ENCODE peak calls at places on chromosomes 1 and 21, in five cellular contexts. One of them, this sample, is unnamed. For H3K4me1, the result is how much of the 10 kb centered on the place peaks cover.

GRCh38 chr1:155591770-155592169 is 18.2 kb upstream of the MSTO1 start:
- DNase-seq in tibial nerve: peak
- DNase-seq in ascending aorta: no peak
- DNase-seq in heart left ventricle: no peak
- DNase-seq in CD4-positive, CD25-positive, alpha-beta regulatory T cell: peak
- DNase-seq in this sample: no peak

GRCh38 chr1:90850181-90850924 is 133.3 kb upstream of the BARHL2 start:
- DNase-seq in tibial nerve: peak
- DNase-seq in ascending aorta: no peak
- DNase-seq in heart left ventricle: peak
- DNase-seq in CD4-positive, CD25-positive, alpha-beta regulatory T cell: no peak
- DNase-seq in this sample: no peak

GRCh38 chr1:244163861-244164562 is 112.9 kb downstream of the ZBTB18 start:
- DNase-seq in tibial nerve: peak
- DNase-seq in ascending aorta: no peak
- DNase-seq in heart left ventricle: peak
- DNase-seq in CD4-positive, CD25-positive, alpha-beta regulatory T cell: no peak
- DNase-seq in this sample: no peak

GRCh38 chr1:218765753-218766152 is 407.9 kb upstream of the LYPLAL1 start:
- DNase-seq in tibial nerve: no peak
- DNase-seq in ascending aorta: no peak
- DNase-seq in heart left ventricle: no peak
- DNase-seq in CD4-positive, CD25-positive, alpha-beta regulatory T cell: no peak
- DNase-seq in this sample: no peak

GRCh38 chr1:18344755-18345154 is 136.0 kb upstream of the KLHDC7A start:
- DNase-seq in tibial nerve: no peak
- DNase-seq in ascending aorta: no peak
- DNase-seq in heart left ventricle: no peak
- DNase-seq in CD4-positive, CD25-positive, alpha-beta regulatory T cell: no peak
- DNase-seq in this sample: no peak

GRCh38 chr1:39310015-39310414 is 105.5 kb downstream of the MACF1 start:
- DNase-seq in tibial nerve: no peak
- DNase-seq in ascending aorta: no peak
- DNase-seq in heart left ventricle: no peak
- DNase-seq in CD4-positive, CD25-positive, alpha-beta regulatory T cell: no peak
- DNase-seq in this sample: no peak

GRCh38 chr1:56543783-56544612 is 35.4 kb downstream of the PLPP3 start:
- DNase-seq in tibial nerve: no peak
- DNase-seq in ascending aorta: no peak
- DNase-seq in heart left ventricle: no peak
- DNase-seq in CD4-positive, CD25-positive, alpha-beta regulatory T cell: no peak
- DNase-seq in this sample: no peak

GRCh38 chr1:77313491-77313890 is 31.7 kb downstream of the AK5 start:
- DNase-seq in tibial nerve: no peak
- DNase-seq in ascending aorta: no peak
- DNase-seq in heart left ventricle: no peak
- DNase-seq in CD4-positive, CD25-positive, alpha-beta regulatory T cell: no peak
- DNase-seq in this sample: no peak

GRCh38 chr1:175900171-175900570 is 156.8 kb upstream of the TNR start:
- DNase-seq in tibial nerve: no peak
- DNase-seq in ascending aorta: no peak
- DNase-seq in heart left ventricle: no peak
- DNase-seq in CD4-positive, CD25-positive, alpha-beta regulatory T cell: no peak
- DNase-seq in this sample: no peak

GRCh38 chr1:222042120-222042519 is 300.2 kb upstream of the DUSP10 start:
- DNase-seq in tibial nerve: no peak
- DNase-seq in ascending aorta: no peak
- DNase-seq in heart left ventricle: no peak
- DNase-seq in CD4-positive, CD25-positive, alpha-beta regulatory T cell: no peak
- DNase-seq in this sample: no peak

GRCh38 chr1:26826261-26827201 is at the start of gene ZDHHC18:
- DNase-seq in tibial nerve: peak
- DNase-seq in ascending aorta: peak
- DNase-seq in heart left ventricle: peak
- DNase-seq in CD4-positive, CD25-positive, alpha-beta regulatory T cell: peak
- DNase-seq in this sample: no peak

GRCh38 chr1:171817511-171818265 is 23.6 kb upstream of the DNM3 start:
- DNase-seq in tibial nerve: no peak
- DNase-seq in ascending aorta: no peak
- DNase-seq in heart left ventricle: no peak
- DNase-seq in CD4-positive, CD25-positive, alpha-beta regulatory T cell: no peak
- DNase-seq in this sample: no peak

GRCh38 chr1:38141483-38141882 is 94.9 kb upstream of the POU3F1 start:
- DNase-seq in tibial nerve: no peak
- DNase-seq in ascending aorta: no peak
- DNase-seq in heart left ventricle: no peak
- DNase-seq in CD4-positive, CD25-positive, alpha-beta regulatory T cell: no peak
- DNase-seq in this sample: no peak

GRCh38 chr1:38137164-38137563 is 90.6 kb upstream of the POU3F1 start:
- DNase-seq in tibial nerve: no peak
- DNase-seq in ascending aorta: no peak
- DNase-seq in heart left ventricle: no peak
- DNase-seq in CD4-positive, CD25-positive, alpha-beta regulatory T cell: no peak
- DNase-seq in this sample: no peak

GRCh38 chr1:38138498-38139233 is 92.1 kb upstream of the POU3F1 start:
- DNase-seq in tibial nerve: peak
- DNase-seq in ascending aorta: peak
- DNase-seq in heart left ventricle: peak
- DNase-seq in CD4-positive, CD25-positive, alpha-beta regulatory T cell: no peak
- DNase-seq in this sample: no peak

GRCh38 chr1:38142606-38143005 is 96.0 kb upstream of the POU3F1 start:
- DNase-seq in tibial nerve: no peak
- DNase-seq in ascending aorta: no peak
- DNase-seq in heart left ventricle: no peak
- DNase-seq in CD4-positive, CD25-positive, alpha-beta regulatory T cell: no peak
- DNase-seq in this sample: no peak

DNA sequence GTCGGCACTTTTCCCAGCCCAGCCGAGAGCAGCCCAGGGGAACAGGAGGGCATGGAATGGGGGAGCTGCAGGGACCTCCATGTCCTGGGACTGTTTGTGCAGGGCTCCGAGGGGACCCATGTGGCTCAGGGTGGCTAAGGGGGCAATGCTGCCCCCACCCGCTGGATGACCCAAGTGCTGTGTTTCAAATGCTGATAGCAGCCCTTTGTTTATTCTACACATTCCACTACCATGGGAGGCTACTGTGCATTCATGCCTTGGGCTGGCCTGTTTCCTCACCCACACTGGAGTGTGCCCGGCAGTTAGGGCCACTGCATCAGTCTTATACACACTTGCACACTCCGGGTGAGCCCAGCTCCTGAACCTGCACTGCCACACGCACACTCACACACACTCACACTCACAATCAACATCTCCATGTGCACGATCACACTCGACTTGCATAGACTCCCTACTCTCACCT is 93.5 kb upstream of the POU3F1 start:
- DNase-seq in tibial nerve: no peak
- DNase-seq in ascending aorta: no peak
- DNase-seq in heart left ventricle: no peak
- DNase-seq in CD4-positive, CD25-positive, alpha-beta regulatory T cell: no peak
- DNase-seq in this sample: no peak
- H3K27ac ChIP-seq in tibial nerve: peak
- H3K27ac ChIP-seq in ascending aorta: no peak
- H3K27ac ChIP-seq in heart left ventricle: no peak
- H3K27ac ChIP-seq in CD4-positive, CD25-positive, alpha-beta regulatory T cell: no peak
- H3K27ac ChIP-seq in this sample: no peak

DNA sequence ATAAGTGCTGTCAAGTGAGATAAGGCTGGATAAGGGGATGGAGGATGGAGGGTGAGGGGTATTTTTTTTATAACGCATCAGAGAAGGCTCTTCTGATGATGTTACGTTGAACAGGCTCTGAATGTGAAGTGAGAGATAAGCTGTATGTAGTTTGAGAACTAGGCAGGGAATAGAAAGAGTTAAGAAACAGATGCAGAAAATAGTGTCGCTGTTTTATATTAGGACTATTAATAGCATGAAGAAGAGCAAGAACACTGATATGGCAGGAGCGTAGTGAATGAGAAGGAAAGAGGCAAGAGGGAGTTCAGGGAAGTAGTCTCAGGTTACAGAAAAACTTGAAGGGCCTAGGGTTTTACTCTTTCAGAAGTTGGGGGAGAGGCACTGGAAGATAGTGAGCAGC is 59.8 kb downstream of the GPR88 start:
- DNase-seq in tibial nerve: no peak
- DNase-seq in ascending aorta: no peak
- DNase-seq in heart left ventricle: no peak
- DNase-seq in CD4-positive, CD25-positive, alpha-beta regulatory T cell: no peak
- DNase-seq in this sample: no peak
- H3K4me3 ChIP-seq in tibial nerve: no peak
- H3K4me3 ChIP-seq in ascending aorta: no peak
- H3K4me3 ChIP-seq in heart left ventricle: no peak
- H3K4me3 ChIP-seq in CD4-positive, CD25-positive, alpha-beta regulatory T cell: no peak
- H3K4me3 ChIP-seq in this sample: no peak

GRCh38 chr21:29300547-29301138 is 1.9 kb downstream of the BACH1 start:
- DNase-seq in tibial nerve: no peak
- DNase-seq in ascending aorta: no peak
- DNase-seq in heart left ventricle: no peak
- DNase-seq in CD4-positive, CD25-positive, alpha-beta regulatory T cell: no peak
- DNase-seq in this sample: no peak
- H3K4me1 ChIP-seq in tibial nerve: half or more
- H3K4me1 ChIP-seq in ascending aorta: under half
- H3K4me1 ChIP-seq in heart left ventricle: under half
- H3K4me1 ChIP-seq in CD4-positive, CD25-positive, alpha-beta regulatory T cell: half or more
- H3K4me1 ChIP-seq in this sample: half or more

DNA sequence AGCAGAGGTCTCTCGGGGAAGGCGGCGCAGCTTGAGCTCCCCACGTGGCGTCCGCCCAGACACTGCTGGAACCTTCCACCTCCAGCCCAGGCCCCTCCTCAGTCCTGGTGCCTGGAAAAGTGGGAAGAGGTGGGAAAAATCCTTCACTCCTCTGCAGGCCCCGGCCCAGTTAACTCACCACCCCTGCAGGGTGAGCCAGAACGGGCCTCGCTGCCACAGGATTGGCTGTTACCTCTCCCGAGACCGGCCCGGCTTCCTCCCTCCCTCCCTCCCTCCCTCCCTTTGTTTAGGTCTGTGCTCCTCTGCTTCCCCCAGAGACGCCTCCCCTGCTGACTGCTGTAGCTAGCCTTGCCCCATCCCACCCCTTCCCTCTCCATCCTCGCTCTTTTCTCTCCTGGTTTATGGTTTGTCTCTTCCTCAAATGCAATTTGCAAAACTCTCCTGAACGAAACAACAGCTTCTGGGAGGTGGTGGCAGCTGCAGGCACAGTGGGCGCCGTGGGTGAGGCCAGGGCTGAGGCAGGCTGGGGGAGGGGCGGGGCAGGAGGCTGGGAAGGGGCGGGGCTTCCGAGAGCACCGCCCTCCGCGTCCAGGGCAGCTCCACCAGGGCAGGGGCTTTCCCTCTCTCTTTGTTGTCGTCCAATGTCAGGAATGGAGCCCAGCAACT is 6.5 kb downstream of the CAPN9 start:
- DNase-seq in tibial nerve: no peak
- DNase-seq in ascending aorta: no peak
- DNase-seq in heart left ventricle: peak
- DNase-seq in CD4-positive, CD25-positive, alpha-beta regulatory T cell: no peak
- DNase-seq in this sample: no peak
- H3K27ac ChIP-seq in tibial nerve: peak
- H3K27ac ChIP-seq in ascending aorta: no peak
- H3K27ac ChIP-seq in heart left ventricle: peak
- H3K27ac ChIP-seq in CD4-positive, CD25-positive, alpha-beta regulatory T cell: no peak
- H3K27ac ChIP-seq in this sample: no peak

DNA sequence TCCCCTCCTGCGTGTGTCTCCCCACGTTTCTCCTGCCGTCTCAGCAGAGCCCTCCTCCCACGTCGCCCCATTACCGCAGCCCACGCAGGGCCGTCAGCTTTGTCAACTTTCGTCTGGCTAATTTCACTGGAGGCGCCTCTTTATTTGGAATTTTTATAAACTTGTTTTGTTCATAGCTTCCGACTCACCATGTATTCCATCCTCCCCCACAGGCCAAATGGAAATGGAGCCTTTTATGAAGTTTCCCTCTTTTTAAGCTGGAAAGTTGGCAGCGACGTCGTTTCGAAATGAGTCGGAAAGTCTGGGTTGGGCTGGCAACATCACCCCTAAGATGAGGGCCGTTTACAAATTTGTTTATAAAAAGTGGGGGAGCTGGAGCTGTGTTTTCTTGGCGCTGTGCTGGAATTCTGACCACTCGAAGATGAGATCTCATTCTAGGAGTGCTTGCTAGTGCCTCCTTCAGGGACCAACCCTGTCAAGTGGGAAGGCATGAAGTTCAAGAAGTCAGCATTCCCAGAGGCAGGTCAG is 23.7 kb upstream of the SLC45A1 start:
- DNase-seq in tibial nerve: no peak
- DNase-seq in ascending aorta: no peak
- DNase-seq in heart left ventricle: no peak
- DNase-seq in CD4-positive, CD25-positive, alpha-beta regulatory T cell: no peak
- DNase-seq in this sample: no peak
- H3K4me3 ChIP-seq in tibial nerve: no peak
- H3K4me3 ChIP-seq in ascending aorta: no peak
- H3K4me3 ChIP-seq in heart left ventricle: no peak
- H3K4me3 ChIP-seq in CD4-positive, CD25-positive, alpha-beta regulatory T cell: no peak
- H3K4me3 ChIP-seq in this sample: no peak

DNA sequence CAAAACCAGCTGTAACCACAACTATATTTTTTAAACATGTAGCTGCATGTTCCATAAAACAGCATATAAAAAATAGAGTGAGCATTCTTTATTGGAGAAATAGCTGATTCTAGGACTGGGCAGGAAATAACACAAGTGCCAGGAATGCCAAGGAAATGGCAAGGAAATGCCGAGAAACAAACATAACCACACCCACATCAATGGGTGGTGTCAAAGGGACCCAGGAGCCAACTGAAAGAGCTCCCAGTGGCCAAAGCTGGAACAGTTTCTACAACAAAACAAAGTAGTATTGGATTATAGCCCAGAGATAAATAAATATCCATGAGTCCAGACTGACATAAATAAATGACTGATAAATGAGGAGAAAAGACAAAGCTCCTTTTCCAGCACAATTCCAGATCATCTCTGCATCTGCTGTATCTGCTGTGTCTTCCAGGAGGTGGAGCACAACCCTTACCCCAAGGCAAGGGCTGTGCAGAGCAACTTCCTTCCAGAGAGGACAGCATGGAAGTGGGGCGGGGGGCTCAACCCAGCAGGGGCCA is 28.1 kb downstream of the ADARB1 start:
- DNase-seq in tibial nerve: no peak
- DNase-seq in ascending aorta: no peak
- DNase-seq in heart left ventricle: no peak
- DNase-seq in CD4-positive, CD25-positive, alpha-beta regulatory T cell: no peak
- DNase-seq in this sample: no peak
- H3K4me1 ChIP-seq in tibial nerve: under half
- H3K4me1 ChIP-seq in ascending aorta: under half
- H3K4me1 ChIP-seq in heart left ventricle: under half
- H3K4me1 ChIP-seq in CD4-positive, CD25-positive, alpha-beta regulatory T cell: under half
- H3K4me1 ChIP-seq in this sample: half or more

GRCh38 chr21:42490735-42491134 is 5.3 kb downstream of the RSPH1 start:
- DNase-seq in tibial nerve: no peak
- DNase-seq in ascending aorta: peak
- DNase-seq in heart left ventricle: no peak
- DNase-seq in CD4-positive, CD25-positive, alpha-beta regulatory T cell: no peak
- DNase-seq in this sample: no peak
- H3K27ac ChIP-seq in tibial nerve: no peak
- H3K27ac ChIP-seq in ascending aorta: no peak
- H3K27ac ChIP-seq in heart left ventricle: no peak
- H3K27ac ChIP-seq in CD4-positive, CD25-positive, alpha-beta regulatory T cell: no peak
- H3K27ac ChIP-seq in this sample: no peak